ENCODE peak calls at places on chromosome 11, in four cellular contexts. One of them, this sample, is unnamed.

GRCh38 chr11:10487002-10487647 is 32.1 kb downstream of the AMPD3 start:
- DNase-seq in NCI-H187 treated with DMSO at 0.1 percent for 48 hours: no peak
- DNase-seq in CD8-positive, alpha-beta memory T cell: no peak
- DNase-seq in SHP77 treated with DMSO at 0.1 percent for 48 hours: no peak
- DNase-seq in this sample: no peak

GRCh38 chr11:94305146-94305545 is 766 bp downstream of the IZUMO1R start:
- DNase-seq in NCI-H187 treated with DMSO at 0.1 percent for 48 hours: no peak
- DNase-seq in CD8-positive, alpha-beta memory T cell: no peak
- DNase-seq in SHP77 treated with DMSO at 0.1 percent for 48 hours: no peak
- DNase-seq in this sample: peak; percentile 76

GRCh38 chr11:76455331-76455730 is 10.5 kb downstream of the EMSY start:
- DNase-seq in NCI-H187 treated with DMSO at 0.1 percent for 48 hours: no peak
- DNase-seq in CD8-positive, alpha-beta memory T cell: no peak
- DNase-seq in SHP77 treated with DMSO at 0.1 percent for 48 hours: no peak
- DNase-seq in this sample: no peak

GRCh38 chr11:118098996-118099837 is 12.5 kb upstream of the SMIM35 start:
- DNase-seq in NCI-H187 treated with DMSO at 0.1 percent for 48 hours: peak; percentile 33
- DNase-seq in CD8-positive, alpha-beta memory T cell: no peak
- DNase-seq in SHP77 treated with DMSO at 0.1 percent for 48 hours: no peak
- DNase-seq in this sample: no peak

GRCh38 chr11:114562166-114562916 is 2.7 kb upstream of the NXPE1 start:
- DNase-seq in NCI-H187 treated with DMSO at 0.1 percent for 48 hours: no peak
- DNase-seq in CD8-positive, alpha-beta memory T cell: no peak
- DNase-seq in SHP77 treated with DMSO at 0.1 percent for 48 hours: no peak
- DNase-seq in this sample: no peak

GRCh38 chr11:68146704-68147474 is 25.7 kb upstream of the CHKA start:
- DNase-seq in NCI-H187 treated with DMSO at 0.1 percent for 48 hours: no peak
- DNase-seq in CD8-positive, alpha-beta memory T cell: no peak
- DNase-seq in SHP77 treated with DMSO at 0.1 percent for 48 hours: peak; percentile 80
- DNase-seq in this sample: peak; percentile 58

GRCh38 chr11:103344886-103345285 is 235.7 kb downstream of the DYNC2H1 start:
- DNase-seq in NCI-H187 treated with DMSO at 0.1 percent for 48 hours: no peak
- DNase-seq in CD8-positive, alpha-beta memory T cell: no peak
- DNase-seq in SHP77 treated with DMSO at 0.1 percent for 48 hours: no peak
- DNase-seq in this sample: no peak

GRCh38 chr11:129446572-129446971 is 70.9 kb downstream of the BARX2 start:
- DNase-seq in NCI-H187 treated with DMSO at 0.1 percent for 48 hours: no peak
- DNase-seq in CD8-positive, alpha-beta memory T cell: no peak
- DNase-seq in SHP77 treated with DMSO at 0.1 percent for 48 hours: no peak
- DNase-seq in this sample: no peak

GRCh38 chr11:124069429-124070401 is 28.6 kb upstream of the OR10G7 start:
- DNase-seq in NCI-H187 treated with DMSO at 0.1 percent for 48 hours: no peak
- DNase-seq in CD8-positive, alpha-beta memory T cell: no peak
- DNase-seq in SHP77 treated with DMSO at 0.1 percent for 48 hours: peak; percentile 63
- DNase-seq in this sample: peak; percentile 46

GRCh38 chr11:90856790-90857189 is 633.9 kb upstream of the CHORDC1 start:
- DNase-seq in NCI-H187 treated with DMSO at 0.1 percent for 48 hours: no peak
- DNase-seq in CD8-positive, alpha-beta memory T cell: no peak
- DNase-seq in SHP77 treated with DMSO at 0.1 percent for 48 hours: no peak
- DNase-seq in this sample: no peak

GRCh38 chr11:14480716-14481115 is 18.9 kb downstream of the COPB1 start:
- DNase-seq in NCI-H187 treated with DMSO at 0.1 percent for 48 hours: no peak
- DNase-seq in CD8-positive, alpha-beta memory T cell: no peak
- DNase-seq in SHP77 treated with DMSO at 0.1 percent for 48 hours: no peak
- DNase-seq in this sample: no peak

GRCh38 chr11:69127091-69127850 is 28.5 kb upstream of the SMIM38 start:
- DNase-seq in NCI-H187 treated with DMSO at 0.1 percent for 48 hours: no peak
- DNase-seq in CD8-positive, alpha-beta memory T cell: no peak
- DNase-seq in SHP77 treated with DMSO at 0.1 percent for 48 hours: no peak
- DNase-seq in this sample: no peak

This sample was measured in AG20443.